ENCODE peak calls at places on chromosomes 2 and 18, in four cellular contexts. S is esophagus squamous epithelium, X is uterus, O is body of pancreas. K is an unnamed sample. For H3K9me3, the result is how much of the 10 kb centered on the place peaks cover.

GRCh38 chr2:240500561-240501423 is 57.0 kb downstream of the ANKMY1 start:
- DNase-seq in X (peak), S (no peak), O (peak), K (no peak)

GRCh38 chr2:130391872-130392670 is 36.2 kb downstream of the PTPN18 start:
- DNase-seq in O (no peak), X (peak), S (no peak), K (no peak)

GRCh38 chr2:143603035-143603616 is 473.9 kb downstream of the ARHGAP15 start:
- DNase-seq in X (no peak), O (no peak), S (no peak), K (no peak)

GRCh38 chr18:29711931-29712330 is 1330.6 kb downstream of the DSC3 start:
- DNase-seq in X (no peak), S (no peak), O (no peak), K (no peak)

GRCh38 chr2:31967790-31968189 is 43.0 kb downstream of the MEMO1 start:
- DNase-seq in X (no peak), S (no peak), O (no peak), K (no peak)

GRCh38 chr2:46657042-46657504 is 177.7 kb downstream of the TMEM247 start:
- DNase-seq in O (no peak), X (peak), S (no peak), K (peak)

GRCh38 chr2:15895615-15896500 is 44.5 kb upstream of the MYCN start:
- DNase-seq in X (no peak), O (no peak), S (no peak), K (no peak)

GRCh38 chr2:48450256-48450655 is 79.7 kb upstream of the STON1 start:
- DNase-seq in S (no peak), X (no peak), O (no peak), K (no peak)

GRCh38 chr2:80256396-80257167 is 48.0 kb downstream of the LRRTM1 start:
- DNase-seq in O (no peak), X (no peak), S (no peak), K (no peak)

GRCh38 chr2:8146329-8147048 is 535.4 kb upstream of the ID2 start:
- DNase-seq in X (no peak), O (peak), S (no peak), K (peak)

GRCh38 chr2:236667526-236667925 is 97.9 kb downstream of the ACKR3 start:
- DNase-seq in S (no peak), X (no peak), O (no peak), K (no peak)

GRCh38 chr2:23480991-23481797 is 96.2 kb downstream of the KLHL29 start:
- DNase-seq in X (peak), S (no peak), O (peak), K (no peak)

GRCh38 chr18:78999939-79000338 is 20.3 kb downstream of the SALL3 start:
- DNase-seq in X (no peak), S (no peak), O (no peak), K (no peak)

GRCh38 chr2:215711484-215712034 is 275.7 kb upstream of the FN1 start:
- DNase-seq in O (no peak), S (no peak), X (no peak), K (no peak)

GRCh38 chr18:12312936-12313335 is 4.9 kb downstream of the TUBB6 start:
- DNase-seq in O (no peak), S (no peak), X (no peak), K (no peak)

GRCh38 chr2:129320288-129320687 is 659.2 kb upstream of the RAB6C start:
- DNase-seq in S (no peak), X (no peak), O (no peak), K (no peak)

GRCh38 chr2:234335676-234336228 is 161.1 kb downstream of the ARL4C start:
- DNase-seq in O (peak), X (peak), S (no peak), K (peak)

GRCh38 chr2:10405441-10405840 is 42.7 kb downstream of the ODC1 start:
- DNase-seq in S (no peak), X (peak), O (peak), K (peak)

GRCh38 chr2:101580528-101580927 is 105.6 kb upstream of the RFX8 start:
- DNase-seq in S (no peak), X (no peak), O (no peak), K (no peak)

GRCh38 chr18:44733069-44733753 is 52.5 kb downstream of the SETBP1 start:
- DNase-seq in X (no peak), O (no peak), S (no peak), K (peak)

GRCh38 chr2:151861171-151861570 is 33.0 kb upstream of the ARL5A start:
- DNase-seq in X (no peak), O (no peak), S (no peak), K (no peak)

GRCh38 chr2:8380026-8380425 is 301.8 kb upstream of the ID2 start:
- DNase-seq in X (no peak), S (no peak), O (no peak), K (no peak)

GRCh38 chr18:47100214-47100831 is 50.0 kb downstream of the HDHD2 start:
- DNase-seq in X (peak), O (peak), S (no peak), K (no peak)

GRCh38 chr2:15155959-15156574 is 405.1 kb downstream of the NBAS start:
- DNase-seq in O (no peak), S (no peak), X (no peak), K (no peak)

GRCh38 chr2:227455200-227455599 is 16.8 kb upstream of the AGFG1 start:
- DNase-seq in S (no peak), O (no peak), X (no peak), K (no peak)

GRCh38 chr18:67728364-67728763 is 211.8 kb upstream of the DSEL start:
- DNase-seq in X (no peak), O (no peak), S (no peak), K (no peak)

GRCh38 chr18:33914399-33914798 is 310.3 kb downstream of the NOL4 start:
- DNase-seq in X (no peak), O (no peak), S (no peak), K (no peak)

GRCh38 chr2:112661656-112662305 is 16.0 kb downstream of the SLC20A1 start:
- DNase-seq in O (no peak), S (no peak), X (no peak), K (no peak)

GRCh38 chr2:39523308-39524044 is 86.4 kb upstream of the MAP4K3 start:
- DNase-seq in O (no peak), S (no peak), X (no peak), K (peak)

GRCh38 chr18:65380986-65381385 is 369.8 kb upstream of the CDH7 start:
- DNase-seq in X (no peak), O (no peak), S (no peak), K (no peak)
- H3K9me3 ChIP-seq in X (under half), O (under half), S (under half), K (under half)

GRCh38 chr2:70132244-70133126 is 45.2 kb downstream of the PCBP1 start:
- DNase-seq in O (no peak), S (no peak), X (no peak), K (peak)

GRCh38 chr2:70133127-70133452 is 45.8 kb downstream of the PCBP1 start:
- DNase-seq in S (no peak), O (no peak), X (no peak), K (no peak)

GRCh38 chr2:70127920-70128444 is 40.7 kb downstream of the PCBP1 start:
- DNase-seq in O (no peak), S (no peak), X (no peak), K (no peak)

DNA sequence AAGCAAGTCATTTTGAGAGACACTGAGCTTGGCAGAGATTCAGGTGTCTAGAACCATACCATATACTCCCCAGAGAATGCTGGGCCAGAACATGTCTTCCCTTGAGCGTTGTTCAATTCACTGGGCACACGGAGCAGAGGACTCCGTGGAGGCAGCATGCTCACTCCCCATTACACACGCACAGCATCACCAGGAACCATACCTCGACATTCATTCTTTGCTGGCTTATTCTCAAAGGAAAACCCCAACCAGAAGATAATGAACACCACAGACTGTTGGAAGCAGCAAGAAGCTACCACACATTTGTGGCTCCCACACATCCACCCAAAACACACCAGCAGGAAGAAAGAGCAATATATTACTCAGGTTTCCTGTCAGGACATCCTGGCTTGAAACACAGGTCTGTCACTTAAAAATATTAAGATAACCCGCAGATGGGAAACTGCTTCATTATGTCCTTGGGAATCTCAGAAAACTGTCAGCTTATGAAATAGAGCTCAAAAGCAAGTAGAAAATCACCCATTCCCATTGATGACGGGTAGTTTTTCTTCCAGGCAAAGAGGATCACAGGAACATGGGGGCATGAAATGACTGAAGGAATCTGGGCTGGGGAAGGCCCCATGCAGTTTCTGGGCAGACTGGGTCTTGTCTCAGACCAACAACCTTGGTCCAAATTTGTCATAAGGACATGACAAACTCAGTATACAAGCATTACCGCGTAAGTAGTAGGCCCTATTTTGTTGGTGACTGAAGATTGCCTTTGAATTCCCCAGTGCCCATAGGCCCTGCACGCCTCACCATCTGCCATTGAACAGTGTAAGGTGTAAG is 46.5 kb downstream of the PCBP1 start:
- DNase-seq in X (no peak), O (no peak), S (no peak), K (no peak)
- TF ChIP-seq POLR2A in X (no peak), O (no peak), S (no peak), K (no peak)

GRCh38 chr2:95149397-95149984 is 10.2 kb downstream of the ZNF514 start:
- DNase-seq in X (no peak), O (no peak), S (no peak), K (no peak)
- H3K9me3 ChIP-seq in X (under half), O (half or more), S (half or more), K (under half)

GRCh38 chr18:74289946-74290478 is 1.8 kb downstream of the CYB5A start:
- DNase-seq in S (no peak), O (no peak), X (no peak), K (no peak)

GRCh38 chr18:74290831-74291770 is 662 bp downstream of the CYB5A start:
- DNase-seq in S (no peak), X (peak), O (peak), K (no peak)

GRCh38 chr18:74292541-74292858 is 737 bp upstream of the CYB5A start:
- DNase-seq in S (no peak), X (no peak), O (no peak), K (no peak)

GRCh38 chr18:74294526-74294925 is 2.8 kb upstream of the CYB5A start:
- DNase-seq in X (peak), S (no peak), O (no peak), K (no peak)

DNA sequence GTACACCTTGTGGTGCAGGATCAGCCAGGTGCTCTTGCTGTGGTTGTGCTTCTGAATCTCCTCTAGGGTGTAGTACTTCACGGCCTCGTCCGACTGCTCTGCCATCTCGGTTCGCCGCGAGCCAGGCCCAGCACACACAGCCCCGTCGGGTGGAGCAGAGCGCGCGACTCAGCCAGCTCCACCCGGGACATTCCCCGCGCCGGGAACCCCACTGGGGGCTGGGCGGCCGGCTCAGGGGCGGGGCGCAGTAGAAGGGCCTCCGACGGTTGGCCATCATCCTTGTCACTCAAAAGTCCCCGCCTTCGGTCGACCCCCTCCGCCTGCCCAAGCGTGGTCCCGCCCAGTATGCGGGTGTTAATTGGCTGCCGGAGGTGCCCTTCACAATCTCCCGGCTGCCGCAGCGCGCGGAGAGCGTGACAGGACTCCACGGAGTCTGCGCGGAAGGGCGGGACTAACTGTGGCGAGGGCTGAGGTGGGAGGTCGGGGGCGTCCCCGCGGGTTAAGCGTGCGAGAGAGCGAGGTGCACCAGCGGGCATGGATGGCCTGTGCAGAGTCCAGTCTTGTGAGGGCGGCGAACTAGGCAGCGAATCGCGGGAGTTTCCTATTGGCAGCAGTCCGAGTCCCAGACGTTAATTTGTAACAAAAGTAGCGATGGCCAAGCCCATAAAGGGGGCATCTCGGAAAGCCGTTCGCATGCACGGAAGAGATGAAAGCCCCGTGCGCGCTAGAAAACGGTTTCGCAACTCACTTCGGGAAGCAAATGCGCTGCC is at the start of gene CYB5A:
- DNase-seq in X (peak), S (peak), O (peak), K (peak)
- TF ChIP-seq POLR2A in X (peak), S (no peak), O (peak), K (no peak)

GRCh38 chr2:89820248-89820647 is 1128.8 kb downstream of the RPIA start:
- DNase-seq in X (no peak), S (no peak), O (no peak), K (no peak)
- H3K9me3 ChIP-seq in X (under half), S (half or more), O (under half), K (under half)

GRCh38 chr2:229917793-229918192 is 4.0 kb downstream of the TRIP12 start:
- DNase-seq in O (no peak), X (no peak), S (no peak), K (no peak)

GRCh38 chr2:229921892-229922448 is at the start of gene TRIP12:
- DNase-seq in X (peak), O (peak), S (peak), K (peak)

GRCh38 chr2:229921101-229921891 is 513 bp downstream of the TRIP12 start:
- DNase-seq in O (peak), S (peak), X (peak), K (peak)

GRCh38 chr2:229922449-229923386 is at the start of gene FBXO36:
- DNase-seq in O (peak), S (peak), X (no peak), K (peak)

DNA sequence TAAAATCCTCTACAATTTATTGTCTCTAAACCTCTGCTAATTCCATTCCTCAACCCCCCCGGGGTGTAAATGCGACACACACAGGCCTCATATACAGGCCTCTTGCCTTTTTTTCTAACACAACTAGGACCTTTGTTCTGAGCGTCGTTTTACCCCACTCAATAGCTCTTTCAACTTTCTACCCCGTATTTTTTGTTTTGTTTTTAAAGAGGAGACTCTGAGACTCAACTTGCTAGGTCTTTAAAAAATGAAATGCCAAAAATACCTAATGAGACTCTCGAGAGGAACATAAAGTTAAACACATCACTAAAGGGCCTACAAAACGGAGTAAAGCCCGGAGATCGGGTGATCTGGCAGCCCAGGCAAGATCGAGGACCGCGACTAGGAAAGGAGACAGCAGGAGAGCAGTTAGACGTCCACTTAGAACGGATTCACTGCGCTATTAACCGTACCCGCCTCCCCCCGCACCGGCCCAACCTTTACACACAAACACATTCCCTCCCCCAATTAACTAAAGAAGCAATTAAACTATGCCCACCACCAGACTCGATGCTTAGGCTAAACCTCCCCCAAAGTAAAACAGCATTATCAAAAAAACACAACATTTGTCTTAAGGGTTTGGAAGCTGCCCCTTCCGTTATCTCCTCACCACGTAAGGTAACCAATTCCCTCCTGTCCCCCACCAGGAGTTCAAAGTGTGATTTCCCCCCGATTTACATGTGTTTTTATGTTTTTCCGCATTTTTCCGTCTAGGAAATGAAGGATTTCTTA is 1.6 kb downstream of the TRIP12 start:
- DNase-seq in S (no peak), O (no peak), X (no peak), K (no peak)
- TF ChIP-seq POLR2A in S (no peak), O (no peak), X (no peak), K (no peak)

GRCh38 chr2:4018535-4018934 is 315.2 kb downstream of the DCDC2C start:
- DNase-seq in S (no peak), O (no peak), X (no peak), K (no peak)
- H3K9me3 ChIP-seq in S (under half), O (under half), X (under half), K (under half)

DNA sequence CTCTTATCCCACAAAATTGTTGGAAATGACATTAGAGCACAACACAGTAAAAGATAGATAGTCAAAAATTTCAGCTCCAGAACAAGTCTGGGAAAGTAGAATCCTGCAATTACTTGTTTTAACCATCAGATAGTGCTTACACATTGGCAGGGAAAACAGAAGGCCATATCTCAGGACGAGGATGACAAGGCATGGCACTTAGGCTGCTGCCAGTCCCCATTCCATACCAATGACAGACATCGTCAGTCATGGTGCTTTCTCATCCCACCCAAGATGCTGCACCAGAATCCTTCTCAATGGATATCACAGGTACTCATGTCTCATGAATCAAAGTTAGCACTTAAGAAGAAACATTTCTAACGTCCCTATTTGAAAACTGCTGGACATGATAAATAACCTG is 187.3 kb downstream of the NCKAP5 start:
- DNase-seq in S (no peak), O (no peak), X (no peak), K (no peak)
- TF ChIP-seq POLR2A in S (no peak), O (no peak), X (no peak), K (no peak)

GRCh38 chr18:14974088-14974487 is 226.1 kb downstream of the ANKRD30B start:
- DNase-seq in O (no peak), X (no peak), S (no peak), K (no peak)
- H3K9me3 ChIP-seq in O (under half), X (under half), S (under half), K (under half)

K was measured in gastrocnemius medialis.